ENCODE peak calls at places on chromosome 14, in five cellular contexts. Y is HepG2, D is K562, P is GM12878, J is SK-N-SH. K is an unnamed sample.

GRCh38 chr14:105853089-105853906 is 326.9 kb downstream of the TMEM121 start:
- DNase-seq in Y (no peak), P (peak), D (no peak), J (peak), K (no peak)

GRCh38 chr14:54894995-54895394 is 7.6 kb downstream of the GCH1 start:
- DNase-seq in Y (no peak), P (no peak), D (no peak), J (no peak), K (no peak)

GRCh38 chr14:61560323-61560722 is 135.0 kb upstream of the HIF1A start:
- DNase-seq in Y (peak), J (no peak), P (no peak), D (no peak), K (no peak)

GRCh38 chr14:74257078-74257987 is 18.1 kb downstream of the VSX2 start:
- DNase-seq in D (peak), Y (no peak), P (no peak), J (peak), K (peak)

GRCh38 chr14:61568572-61569011 is 126.7 kb upstream of the HIF1A start:
- DNase-seq in P (peak), D (no peak), J (no peak), Y (no peak), K (peak)

GRCh38 chr14:76101384-76101783 is 50.3 kb upstream of the GPATCH2L start:
- DNase-seq in P (no peak), J (no peak), D (no peak), Y (no peak), K (no peak)

GRCh38 chr14:72024504-72024903 is 92.3 kb downstream of the RGS6 start:
- DNase-seq in Y (no peak), J (no peak), P (peak), D (no peak), K (no peak)

GRCh38 chr14:84129028-84129427 is 1400.9 kb upstream of the FLRT2 start:
- DNase-seq in D (no peak), Y (no peak), P (no peak), J (no peak), K (peak)

DNA sequence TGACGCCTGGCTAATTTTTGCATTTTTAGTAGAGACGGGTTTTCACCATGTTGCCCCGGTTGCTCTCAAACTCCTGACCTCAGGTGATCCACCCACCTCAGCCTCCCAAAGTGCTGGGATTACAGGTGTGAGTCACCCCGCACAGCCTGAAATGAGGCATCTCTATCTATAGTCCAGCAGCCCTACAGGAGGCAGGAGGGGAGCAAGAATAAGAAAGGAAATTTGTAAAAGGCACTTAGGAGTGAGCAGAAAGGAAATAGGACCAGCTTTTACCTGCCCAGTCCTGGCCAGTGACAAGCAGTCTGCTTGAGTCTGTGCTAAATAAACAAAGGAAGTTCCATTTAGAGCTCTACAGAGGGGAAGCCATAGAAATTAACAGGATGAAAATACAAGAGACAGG is 15.0 kb upstream of the PSMA6 start:
- DNase-seq in Y (no peak), P (no peak), D (no peak), J (no peak), K (no peak)
- TF ChIP-seq GABPA in Y (no peak), P (no peak), D (no peak), J (no peak), K (no peak)

DNA sequence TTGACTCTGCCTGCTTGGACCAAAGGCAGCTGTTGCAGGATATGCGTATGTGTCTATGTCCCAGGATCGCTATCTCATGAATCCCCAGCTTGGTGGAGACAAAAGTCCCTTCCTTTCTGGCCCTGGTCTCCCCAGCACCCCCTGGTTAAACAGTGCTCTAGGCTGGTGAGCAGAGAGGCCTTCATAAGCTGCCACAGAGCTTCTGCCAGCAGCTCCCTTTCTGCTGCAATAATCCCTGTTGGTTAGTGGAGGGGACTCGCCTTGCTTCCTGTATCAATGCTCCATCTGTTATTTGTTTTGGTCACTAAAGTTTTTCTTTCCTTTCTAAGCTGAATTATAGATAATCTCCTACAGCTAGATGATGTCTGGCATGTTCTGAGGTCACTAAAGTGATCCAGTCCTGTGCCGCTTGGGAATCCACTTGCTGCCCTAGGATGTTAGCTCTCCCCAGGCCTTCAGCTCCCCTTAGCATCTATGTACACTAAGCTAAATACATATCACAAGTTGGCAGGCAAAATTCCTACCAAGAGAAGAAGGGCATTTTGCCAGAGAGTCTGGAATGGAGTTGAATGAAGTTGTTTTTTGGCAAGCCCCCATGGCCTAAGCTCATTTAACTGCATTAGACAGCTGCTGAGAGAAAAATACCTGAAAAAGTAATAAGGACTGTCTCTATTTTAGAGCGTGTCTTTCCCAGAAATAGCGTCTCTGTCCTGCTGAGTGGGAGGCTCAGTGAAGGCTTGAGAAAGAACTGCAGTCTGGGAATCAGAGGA is 47.8 kb downstream of the RDH12 start:
- DNase-seq in P (no peak), Y (no peak), J (no peak), D (no peak), K (no peak)
- H3K27ac ChIP-seq in P (no peak), Y (no peak), J (no peak), D (no peak), K (no peak)

DNA sequence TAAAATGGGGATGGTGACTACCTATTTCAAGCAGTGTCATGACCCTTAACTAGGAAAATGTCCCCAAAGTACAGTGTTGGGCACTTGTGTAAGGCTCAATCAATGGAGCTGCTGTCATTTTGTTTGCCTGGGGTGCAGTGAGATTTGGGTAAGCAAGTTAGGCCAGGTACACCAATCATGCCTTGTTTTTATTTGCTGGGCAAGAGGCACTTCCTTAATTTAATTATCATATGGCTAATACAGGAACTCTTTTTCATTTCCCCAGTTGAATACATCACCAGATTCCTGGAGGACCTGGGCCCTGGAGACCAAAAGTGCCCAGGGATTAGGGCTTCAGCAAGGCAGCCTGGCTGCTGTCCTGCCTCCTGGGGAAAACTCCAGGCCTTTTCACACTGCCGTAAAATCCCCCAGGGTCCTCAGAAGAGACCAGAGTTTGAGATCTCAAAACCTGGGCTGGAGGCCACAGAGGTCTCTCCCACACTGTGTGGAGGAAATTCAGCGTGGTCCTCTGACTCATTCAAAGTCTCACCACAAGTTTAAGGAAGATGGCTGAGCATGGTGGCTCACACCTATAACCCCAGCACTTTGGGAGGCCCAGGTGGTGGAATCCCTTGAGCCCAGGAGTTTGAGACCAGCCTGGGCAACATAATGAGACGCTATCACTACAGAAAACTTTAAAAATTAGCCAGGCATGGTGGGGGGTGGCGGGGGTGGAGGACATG is 28.4 kb upstream of the FOXN3 start:
- DNase-seq in J (no peak), D (no peak), Y (no peak), P (no peak), K (no peak)
- TF ChIP-seq REST in J (no peak), D (no peak), Y (no peak), P (no peak), K (no peak)

GRCh38 chr14:51869426-51870113 is 9.2 kb downstream of the GNG2 start:
- DNase-seq in P (no peak), J (no peak), Y (no peak), D (no peak), K (no peak)

GRCh38 chr14:51867753-51868152 is 7.3 kb downstream of the GNG2 start:
- DNase-seq in Y (no peak), J (no peak), D (no peak), P (no peak), K (no peak)

GRCh38 chr14:51862839-51863235 is 2.4 kb downstream of the GNG2 start:
- DNase-seq in J (no peak), D (no peak), Y (no peak), P (no peak), K (no peak)

GRCh38 chr14:51868405-51868804 is 8.0 kb downstream of the GNG2 start:
- DNase-seq in Y (no peak), J (no peak), D (no peak), P (no peak), K (no peak)

GRCh38 chr14:51865953-51866747 is 5.7 kb downstream of the GNG2 start:
- DNase-seq in D (no peak), Y (no peak), J (no peak), P (no peak), K (no peak)
- TF ChIP-seq GABPA in D (no peak), Y (no peak), J (no peak), P (peak), K (no peak)

GRCh38 chr14:91246051-91246852 is 1.7 kb upstream of the GPR68 start:
- DNase-seq in D (no peak), Y (no peak), P (no peak), J (no peak), K (no peak)
- H3K27ac ChIP-seq in D (no peak), Y (no peak), P (no peak), J (no peak), K (no peak)

GRCh38 chr14:70898346-70898745 is 8.9 kb upstream of the PCNX1 start:
- DNase-seq in D (no peak), Y (no peak), P (no peak), J (no peak), K (no peak)
- TF ChIP-seq REST in D (no peak), Y (no peak), P (no peak), J (no peak), K (no peak)